ENCODE peak calls at places on chromosome 9, in ten cellular contexts. Y is effector memory CD4-positive, alpha-beta T cell; P is cardiac muscle cell; J is neural progenitor cell; U is endodermal cell; G is CD8-positive, alpha-beta T cell; B is IMR-90; R is mesenchymal stem cell; A is pancreas; O is mammary epithelial cell. H is an unnamed sample.

GRCh38 chr9:115671236-115671770 is 482.3 kb upstream of the PAPPA start:
- DNase-seq in O (no peak), U (no peak), G (no peak), Y (no peak), R (peak; percentile 75), J (no peak), P (no peak), B (no peak), A (no peak), H (no peak)

GRCh38 chr9:131727795-131728545 is 11.9 kb downstream of the RAPGEF1 start:
- DNase-seq in Y (no peak), R (no peak), O (peak; percentile 67), A (no peak), U (no peak), B (no peak), J (no peak), P (no peak), G (no peak), H (no peak)

GRCh38 chr9:5511935-5512580 is 1.7 kb downstream of the PDCD1LG2 start:
- DNase-seq in U (no peak), P (no peak), G (no peak), Y (no peak), R (no peak), A (no peak), J (no peak), O (peak; percentile 52), B (no peak), H (no peak)

GRCh38 chr9:29439961-29440360 is 1866.7 kb upstream of the C9orf72 start:
- DNase-seq in U (no peak), Y (no peak), O (no peak), R (peak; percentile 82), A (no peak), J (no peak), P (no peak), G (no peak), B (no peak), H (no peak)

GRCh38 chr9:93100265-93100636 is 4.2 kb downstream of the CARD19 start:
- DNase-seq in J (no peak), P (no peak), A (no peak), Y (no peak), U (peak; percentile 17), G (no peak), B (no peak), O (no peak), R (no peak), H (peak; percentile 55)

GRCh38 chr9:128912270-128912853 is 8.4 kb upstream of the PHYHD1 start:
- DNase-seq in O (peak; percentile 95), U (peak; percentile 89), P (no peak), R (peak; percentile 70), Y (no peak), J (peak; percentile 28), B (peak; percentile 94), G (no peak), A (no peak), H (no peak)

GRCh38 chr9:118652935-118653334 is 716.3 kb downstream of the BRINP1 start:
- DNase-seq in Y (no peak), U (no peak), G (no peak), J (no peak), P (no peak), A (no peak), B (no peak), O (peak; percentile 57), R (no peak), H (no peak)

GRCh38 chr9:21440139-21440538 is at the start of gene IFNA1:
- DNase-seq in A (no peak), G (no peak), O (no peak), Y (no peak), R (no peak), J (no peak), U (no peak), P (no peak), B (no peak), H (no peak)

GRCh38 chr9:36897019-36897418 is 137.0 kb downstream of the PAX5 start:
- DNase-seq in G (no peak), R (no peak), U (peak; percentile 52), O (no peak), P (no peak), B (no peak), J (no peak), A (no peak), Y (no peak), H (no peak)

GRCh38 chr9:36898621-36899020 is 135.4 kb downstream of the PAX5 start:
- DNase-seq in G (no peak), R (no peak), B (no peak), O (no peak), U (peak; percentile 28), A (no peak), J (no peak), P (no peak), Y (no peak), H (no peak)

GRCh38 chr9:36895744-36896260 is 138.3 kb downstream of the PAX5 start:
- DNase-seq in Y (no peak), O (no peak), R (no peak), P (no peak), U (peak; percentile 62), A (no peak), G (no peak), B (no peak), J (no peak), H (no peak)

GRCh38 chr9:36896296-36896695 is 137.8 kb downstream of the PAX5 start:
- DNase-seq in B (no peak), Y (no peak), O (no peak), A (no peak), U (no peak), R (no peak), P (no peak), J (no peak), G (no peak), H (no peak)

DNA sequence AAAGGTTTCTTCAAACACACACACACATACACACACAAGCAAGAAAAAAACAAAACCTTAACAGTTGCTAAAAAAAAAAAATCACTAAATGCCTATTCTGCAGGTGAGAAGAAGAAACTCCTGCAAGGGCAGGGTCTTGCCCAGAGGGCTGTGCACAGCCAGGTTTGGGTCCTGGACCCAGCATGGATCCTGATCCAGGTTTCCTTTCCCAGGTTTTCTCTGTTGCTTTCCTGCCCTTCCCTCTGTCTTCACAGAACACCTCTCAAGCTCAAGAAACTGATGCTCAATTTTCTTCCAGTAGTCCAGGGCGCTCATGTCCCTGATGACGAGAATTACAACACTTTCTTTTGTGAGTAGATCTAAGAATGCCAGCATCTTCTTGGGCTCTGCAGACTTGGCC is 136.6 kb downstream of the PAX5 start:
- DNase-seq in U (peak; percentile 51), O (no peak), J (no peak), G (no peak), R (no peak), A (no peak), Y (no peak), B (no peak), P (no peak), H (no peak)
- H3K4me3 ChIP-seq in U (no peak overlapping the region), O (no peak overlapping the region), J (no peak overlapping the region), G (no peak overlapping the region), R (no peak overlapping the region), A (no peak overlapping the region), Y (no peak overlapping the region), B (no peak overlapping the region), P (no peak overlapping the region), H (no peak overlapping the region)

DNA sequence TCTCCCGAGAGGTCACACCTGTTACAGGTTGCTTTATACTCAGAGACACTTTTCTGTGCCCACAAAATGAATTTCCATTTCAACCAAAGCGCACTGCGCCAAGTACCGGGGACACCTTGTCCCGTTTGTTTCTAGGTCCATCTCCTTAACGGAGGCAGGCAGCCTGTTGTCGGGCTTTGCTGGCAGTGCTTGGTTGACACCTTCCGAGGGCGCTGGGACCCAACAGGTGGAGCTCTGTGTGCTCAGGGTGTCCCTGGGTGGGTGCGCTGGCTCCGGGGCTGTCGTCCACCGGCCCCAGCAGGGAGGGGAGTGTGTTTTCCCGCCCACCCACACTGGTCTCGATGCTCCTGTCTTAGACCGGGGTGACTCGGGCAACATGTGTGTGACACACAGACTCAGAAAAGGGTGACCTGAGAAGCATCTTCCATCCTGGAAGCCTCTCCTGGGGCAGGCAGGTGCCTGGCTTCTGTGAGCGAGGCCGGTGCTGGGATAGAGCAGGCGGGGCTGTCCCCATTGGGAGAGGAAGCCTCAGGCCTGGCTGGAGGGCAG is 8.5 kb downstream of the RNU6ATAC start:
- DNase-seq in O (no peak), U (no peak), B (no peak), A (no peak), Y (no peak), J (no peak), G (no peak), P (no peak), R (no peak), H (no peak)
- H3K36me3 ChIP-seq in O (peaks cover 22% of the 10 kb centered on the region), U (peaks cover 60% of the 10 kb centered on the region), B (peaks cover 70% of the 10 kb centered on the region), A (peaks cover 2% of the 10 kb centered on the region), Y (peaks cover 67% of the 10 kb centered on the region), J (no peaks in the 10 kb centered on the region), G (peaks cover 29% of the 10 kb centered on the region), P (peaks cover 35% of the 10 kb centered on the region), R (peaks cover 88% of the 10 kb centered on the region), H (peaks cover 82% of the 10 kb centered on the region)

DNA sequence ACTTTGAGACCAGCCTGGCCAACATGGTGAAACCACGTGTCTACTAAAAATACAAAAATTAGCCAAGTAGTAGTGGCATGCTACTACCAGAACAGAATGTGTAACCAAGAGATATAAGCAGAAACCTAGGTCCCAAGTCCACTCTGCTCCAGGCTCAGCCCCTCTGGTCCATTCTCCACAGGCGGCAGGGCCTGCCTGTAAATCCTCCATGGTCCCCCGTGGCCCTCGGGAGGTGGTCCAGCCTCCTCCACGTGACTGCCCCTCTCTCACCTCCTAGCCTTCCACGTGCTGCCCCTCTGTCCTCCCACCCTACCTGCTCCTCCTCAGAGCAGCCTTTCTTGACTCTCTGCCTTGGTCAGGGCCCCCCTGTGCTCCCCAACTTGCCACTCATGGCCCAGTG is 127.4 kb downstream of the GAPVD1 start:
- DNase-seq in G (no peak), J (no peak), Y (no peak), U (no peak), O (no peak), A (no peak), B (no peak), P (no peak), R (no peak), H (no peak)
- H3K27ac ChIP-seq in G (no peak overlapping the region), J (no peak overlapping the region), Y (no peak overlapping the region), U (no peak overlapping the region), O (no peak overlapping the region), A (no peak overlapping the region), B (no peak overlapping the region), P (no peak overlapping the region), R (no peak overlapping the region), H (no peak overlapping the region)

GRCh38 chr9:112112941-112113399 is 62.1 kb downstream of the SUSD1 start:
- DNase-seq in A (no peak), G (no peak), J (peak; percentile 53), P (peak; percentile 23), Y (no peak), B (no peak), O (peak; percentile 85), R (no peak), U (peak; percentile 83), H (no peak)

GRCh38 chr9:112110773-112111106 is 64.4 kb downstream of the SUSD1 start:
- DNase-seq in P (no peak), J (no peak), Y (no peak), A (no peak), O (no peak), U (no peak), B (no peak), R (no peak), G (no peak), H (no peak)

GRCh38 chr9:112111461-112111860 is 63.6 kb downstream of the SUSD1 start:
- DNase-seq in P (no peak), B (no peak), O (no peak), A (no peak), G (no peak), Y (no peak), R (no peak), U (no peak), J (no peak), H (no peak)

GRCh38 chr9:112112519-112112918 is 62.6 kb downstream of the SUSD1 start:
- DNase-seq in J (no peak), P (no peak), O (peak; percentile 94), Y (no peak), U (no peak), A (no peak), R (peak; percentile 93), G (no peak), B (peak; percentile 92), H (no peak)

DNA sequence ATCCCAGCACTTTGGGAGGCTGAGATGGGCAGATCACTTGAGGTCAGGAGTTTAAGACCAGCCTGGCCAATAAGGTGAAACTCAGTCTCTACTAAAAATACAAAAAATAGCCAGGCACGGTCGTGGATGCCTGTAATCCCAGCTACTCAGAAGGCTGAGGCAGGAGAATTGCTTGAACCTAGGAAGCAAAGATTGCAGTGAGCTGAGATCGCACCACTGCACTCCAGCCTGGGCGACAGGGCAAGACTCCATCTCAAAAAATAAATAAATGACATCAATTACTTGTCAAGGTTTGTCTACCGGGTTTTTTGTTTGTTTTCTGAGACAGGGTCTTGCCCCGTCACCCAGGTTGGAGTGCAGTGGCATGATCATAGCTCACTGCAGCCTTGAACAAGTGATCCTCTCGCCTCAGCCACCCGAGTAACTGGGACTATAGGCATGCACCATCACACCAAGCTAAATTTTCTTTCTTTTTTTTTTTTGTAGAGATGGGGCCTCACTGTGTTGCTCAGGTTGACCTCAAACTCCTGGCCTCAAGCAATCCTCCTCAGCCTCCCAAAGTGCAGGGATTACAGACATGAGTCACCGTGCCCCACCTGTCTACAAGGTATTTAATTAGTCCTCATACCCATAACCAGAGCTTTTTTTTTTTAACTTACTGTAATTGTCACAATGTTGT is 64.9 kb downstream of the SUSD1 start:
- DNase-seq in O (peak; percentile 79), P (no peak), J (no peak), A (no peak), R (no peak), G (no peak), Y (no peak), B (no peak), U (no peak), H (no peak)
- H3K4me3 ChIP-seq in O (no peak overlapping the region), P (no peak overlapping the region), J (no peak overlapping the region), A (no peak overlapping the region), R (no peak overlapping the region), G (no peak overlapping the region), Y (no peak overlapping the region), B (no peak overlapping the region), U (no peak overlapping the region), H (no peak overlapping the region)